ENCODE peak calls at places on chromosomes 13 and 19, in eight cellular contexts. N, O, I, J, T, E, Q and D are unnamed samples.

GRCh38 chr19:10505583-10506229 is 2.5 kb upstream of the KEAP1 start:
- DNase-seq in N (peak; percentile 60), J (peak; percentile 70), T (peak; percentile 53), Q (peak; percentile 74), O (peak; percentile 73), E (peak; percentile 88), I (peak; percentile 94), D (peak; percentile 69)

GRCh38 chr19:47124937-47125668 is 5.5 kb upstream of the SAE1 start:
- DNase-seq in T (no peak), N (peak; percentile 85), J (peak; percentile 34), Q (peak; percentile 83), E (no peak), I (peak; percentile 96), O (no peak), D (no peak)

GRCh38 chr13:28356506-28357064 is 138.3 kb downstream of the FLT1 start:
- DNase-seq in I (no peak), O (no peak), J (no peak), N (no peak), Q (no peak), T (no peak), E (no peak), D (no peak)

GRCh38 chr19:14149509-14149994 is 13.2 kb upstream of the ASF1B start:
- DNase-seq in I (peak; percentile 28), E (peak; percentile 80), T (peak; percentile 83), N (no peak), J (peak; percentile 55), Q (peak; percentile 27), O (peak; percentile 76), D (peak; percentile 61)

GRCh38 chr13:50127017-50127725 is 111.9 kb downstream of the KCNRG start:
- DNase-seq in E (peak; percentile 71), O (peak; percentile 59), Q (peak; percentile 72), T (no peak), N (no peak), I (peak; percentile 63), J (no peak), D (peak; percentile 50)

GRCh38 chr13:94548382-94549240 is 47.3 kb downstream of the TGDS start:
- DNase-seq in Q (peak; percentile 26), E (peak; percentile 77), O (peak; percentile 61), I (peak; percentile 80), N (peak; percentile 40), J (no peak), T (peak; percentile 19), D (no peak)

GRCh38 chr19:41706741-41707501 is 1.5 kb upstream of the CEACAM5 start:
- DNase-seq in E (peak; percentile 59), I (peak; percentile 93), T (no peak), N (peak; percentile 69), O (no peak), Q (peak; percentile 81), J (peak; percentile 66), D (peak; percentile 47)

GRCh38 chr19:47260476-47260875 is 4.2 kb downstream of the CCDC9 start:
- DNase-seq in Q (no peak), I (no peak), J (no peak), N (no peak), T (no peak), E (no peak), O (no peak), D (no peak)

GRCh38 chr19:42113641-42114348 is 18.5 kb downstream of the POU2F2 start:
- DNase-seq in T (no peak), E (peak; percentile 67), N (peak; percentile 64), O (no peak), I (peak; percentile 65), J (peak; percentile 89), Q (no peak), D (no peak)

GRCh38 chr19:38889803-38890202 is 9.6 kb downstream of the SIRT2 start:
- DNase-seq in O (no peak), J (no peak), I (no peak), T (no peak), E (no peak), N (no peak), Q (no peak), D (no peak)

GRCh38 chr13:19910336-19911072 is 47.1 kb upstream of the ZMYM5 start:
- DNase-seq in O (no peak), J (no peak), I (no peak), N (peak; percentile 43), Q (peak; percentile 21), E (no peak), T (no peak), D (no peak)

GRCh38 chr13:76795701-76796695 is 90.2 kb downstream of the KCTD12 start:
- DNase-seq in I (no peak), N (no peak), T (no peak), Q (peak; percentile 28), J (no peak), E (no peak), O (no peak), D (no peak)

GRCh38 chr19:10001899-10002298 is 8.4 kb downstream of the COL5A3 start:
- DNase-seq in I (peak; percentile 72), T (no peak), O (peak; percentile 33), Q (peak; percentile 75), N (no peak), J (no peak), E (peak; percentile 83), D (no peak)

GRCh38 chr19:19371056-19371455 is 34.4 kb upstream of the GATAD2A start:
- DNase-seq in O (no peak), E (no peak), N (peak; percentile 69), I (no peak), J (no peak), T (no peak), Q (no peak), D (no peak)

GRCh38 chr13:110373617-110374016 is 66.5 kb downstream of the COL4A2 start:
- DNase-seq in O (no peak), Q (no peak), E (no peak), N (no peak), T (no peak), I (no peak), J (no peak), D (no peak)

GRCh38 chr13:110369400-110369799 is 62.3 kb downstream of the COL4A2 start:
- DNase-seq in N (no peak), T (no peak), O (no peak), Q (no peak), I (no peak), E (no peak), J (no peak), D (no peak)

GRCh38 chr13:110371550-110372465 is 64.7 kb downstream of the COL4A2 start:
- DNase-seq in E (no peak), T (no peak), N (no peak), O (no peak), Q (no peak), J (peak; percentile 57), I (no peak), D (no peak)

GRCh38 chr13:110374644-110375370 is 67.7 kb downstream of the COL4A2 start:
- DNase-seq in N (no peak), E (no peak), T (no peak), J (no peak), Q (no peak), I (no peak), O (no peak), D (no peak)

GRCh38 chr13:110372676-110373075 is 65.6 kb downstream of the COL4A2 start:
- DNase-seq in Q (no peak), I (no peak), J (no peak), N (no peak), T (no peak), E (no peak), O (no peak), D (no peak)
- H3K4me1 ChIP-seq in Q (no peaks in the 10 kb centered on the region), I (no peaks in the 10 kb centered on the region), J (no peaks in the 10 kb centered on the region), N (no peaks in the 10 kb centered on the region), T (no peaks in the 10 kb centered on the region), E (peaks cover 10% of the 10 kb centered on the region), O (peaks cover 18% of the 10 kb centered on the region), D (no peaks in the 10 kb centered on the region)

DNA sequence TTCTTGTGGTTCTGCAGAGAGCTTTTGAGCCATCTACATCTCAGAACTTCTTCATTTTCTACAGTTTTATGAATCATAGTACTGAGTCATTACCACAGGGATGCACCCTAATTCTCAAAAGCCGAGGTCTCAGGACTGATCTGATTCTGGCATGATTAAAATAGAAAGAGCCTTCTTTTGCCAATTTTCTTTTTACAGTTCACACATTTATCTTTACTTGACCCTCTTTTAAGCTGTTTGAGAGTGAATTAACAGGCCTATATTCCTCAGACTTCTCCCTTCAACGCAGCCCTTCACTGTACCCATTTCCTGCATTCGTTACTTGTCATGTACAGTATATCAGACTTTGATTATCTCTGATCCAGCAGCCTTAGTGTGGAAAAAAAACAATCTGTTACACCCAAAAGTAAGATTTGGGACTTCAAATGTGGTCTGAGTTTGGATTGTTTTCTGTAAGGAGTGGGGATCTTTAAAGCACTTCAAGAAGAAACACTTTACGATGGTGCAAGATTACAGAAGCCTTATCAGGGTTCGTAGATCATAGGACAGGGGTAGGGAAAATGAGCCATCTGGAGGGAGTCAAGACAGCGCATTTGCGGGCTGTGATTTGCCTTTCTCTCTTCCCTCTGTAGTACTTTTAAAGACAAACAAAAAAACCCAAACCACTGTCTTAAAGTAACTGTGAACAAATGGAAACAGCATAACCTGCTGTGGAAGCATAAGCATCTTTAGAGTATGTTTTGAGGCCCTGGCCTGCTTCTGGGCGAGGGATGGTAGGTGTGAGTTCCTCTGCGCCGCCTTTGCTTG is 15.3 kb upstream of the GPR183 start:
- DNase-seq in J (no peak), T (no peak), N (no peak), O (no peak), Q (no peak), E (no peak), I (no peak), D (peak; percentile 61)
- H3K4me1 ChIP-seq in J (no peaks in the 10 kb centered on the region), T (no peaks in the 10 kb centered on the region), N (peaks cover 69% of the 10 kb centered on the region), O (peaks cover 4% of the 10 kb centered on the region), Q (no peaks in the 10 kb centered on the region), E (no peaks in the 10 kb centered on the region), I (no peaks in the 10 kb centered on the region), D (peaks cover 78% of the 10 kb centered on the region)

DNA sequence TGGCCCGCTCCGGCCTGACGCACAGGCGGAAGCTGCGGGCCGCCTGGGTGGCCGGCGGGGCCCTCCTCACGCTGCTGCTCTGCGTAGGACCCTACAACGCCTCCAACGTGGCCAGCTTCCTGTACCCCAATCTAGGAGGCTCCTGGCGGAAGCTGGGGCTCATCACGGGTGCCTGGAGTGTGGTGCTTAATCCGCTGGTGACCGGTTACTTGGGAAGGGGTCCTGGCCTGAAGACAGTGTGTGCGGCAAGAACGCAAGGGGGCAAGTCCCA is 4.4 kb downstream of the FFAR1 start:
- DNase-seq in N (no peak), J (no peak), O (peak; percentile 21), T (no peak), E (no peak), Q (no peak), I (peak; percentile 13), D (no peak)
- H3K4me1 ChIP-seq in N (peaks cover 7% of the 10 kb centered on the region), J (peaks cover 3% of the 10 kb centered on the region), O (peaks cover 3% of the 10 kb centered on the region), T (no peaks in the 10 kb centered on the region), E (no peaks in the 10 kb centered on the region), Q (no peaks in the 10 kb centered on the region), I (no peaks in the 10 kb centered on the region), D (peaks cover 16% of the 10 kb centered on the region)

GRCh38 chr19:6413291-6413690 is 11.3 kb downstream of the KHSRP start:
- DNase-seq in I (peak; percentile 29), N (no peak), Q (no peak), O (no peak), J (no peak), E (no peak), T (no peak), D (no peak)

GRCh38 chr19:6414033-6414643 is 10.5 kb downstream of the KHSRP start:
- DNase-seq in T (no peak), E (no peak), Q (no peak), N (no peak), O (no peak), J (no peak), I (peak; percentile 73), D (no peak)

GRCh38 chr19:6412111-6412999 is 12.3 kb downstream of the KHSRP start:
- DNase-seq in T (no peak), N (peak; percentile 31), I (peak; percentile 91), Q (peak; percentile 76), J (peak; percentile 60), O (peak; percentile 52), E (peak; percentile 56), D (peak; percentile 18)

GRCh38 chr19:6414793-6415591 is 9.6 kb downstream of the KHSRP start:
- DNase-seq in E (peak; percentile 50), T (no peak), N (no peak), Q (no peak), J (no peak), I (peak; percentile 27), O (no peak), D (no peak)

GRCh38 chr19:6409346-6409745 is 15.3 kb downstream of the KHSRP start:
- DNase-seq in T (no peak), Q (no peak), I (no peak), O (no peak), J (no peak), N (no peak), E (no peak), D (no peak)
- H3K4me1 ChIP-seq in T (no peaks in the 10 kb centered on the region), Q (no peaks in the 10 kb centered on the region), I (peaks cover 10% of the 10 kb centered on the region), O (peaks cover 3% of the 10 kb centered on the region), J (no peaks in the 10 kb centered on the region), N (no peaks in the 10 kb centered on the region), E (no peaks in the 10 kb centered on the region), D (no peaks in the 10 kb centered on the region)